ENCODE peak calls at places on chromosome 18, in seven cellular contexts. Y, R, F, T, H, A and Q are unnamed samples.

GRCh38 chr18:67875936-67876335 is 359.4 kb upstream of the DSEL start:
- DNase-seq in R (peak), H (no peak), Y (no peak), A (no peak), F (no peak), T (no peak), Q (no peak)

GRCh38 chr18:37476182-37476581 is 89.4 kb downstream of the CELF4 start:
- DNase-seq in F (no peak), Y (peak), R (peak), A (peak), T (no peak), H (no peak), Q (no peak)

GRCh38 chr18:58222439-58223125 is 178.6 kb downstream of the NEDD4L start:
- DNase-seq in H (no peak), T (no peak), A (no peak), R (peak), Y (no peak), F (no peak), Q (no peak)

GRCh38 chr18:54948350-54948837 is 10.9 kb downstream of the CCDC68 start:
- DNase-seq in T (no peak), H (no peak), F (no peak), A (no peak), Y (no peak), R (no peak), Q (no peak)

GRCh38 chr18:32389868-32390267 is 80.8 kb downstream of the GAREM1 start:
- DNase-seq in R (no peak), F (no peak), T (peak), H (no peak), A (no peak), Y (peak), Q (peak)

GRCh38 chr18:23982154-23983071 is 32.1 kb upstream of the TTC39C start:
- DNase-seq in F (no peak), Y (peak), A (no peak), R (peak), H (no peak), T (no peak), Q (no peak)

GRCh38 chr18:50282521-50283335 is 1.4 kb upstream of the MBD1 start:
- DNase-seq in R (no peak), H (no peak), F (no peak), Y (no peak), T (peak), A (no peak), Q (no peak)

GRCh38 chr18:58838165-58838860 is 26.4 kb upstream of the ZNF532 start:
- DNase-seq in Y (no peak), R (no peak), H (peak), F (no peak), A (no peak), T (no peak), Q (no peak)

GRCh38 chr18:46425511-46425910 is 231.5 kb downstream of the LOXHD1 start:
- DNase-seq in T (no peak), A (no peak), Y (no peak), H (no peak), R (no peak), F (no peak), Q (no peak)

GRCh38 chr18:42736074-42736473 is 379.4 kb downstream of the RIT2 start:
- DNase-seq in R (no peak), H (no peak), F (no peak), T (no peak), Y (no peak), A (no peak), Q (no peak)

GRCh38 chr18:29840101-29840500 is 1202.4 kb downstream of the DSC3 start:
- DNase-seq in T (no peak), A (no peak), R (peak), H (no peak), F (no peak), Y (no peak), Q (no peak)

GRCh38 chr18:33818145-33818544 is 240.1 kb downstream of the ASXL3 start:
- DNase-seq in H (no peak), A (no peak), Y (no peak), R (no peak), T (no peak), F (no peak), Q (no peak)

GRCh38 chr18:34697891-34698290 is 12.2 kb upstream of the DTNA start:
- DNase-seq in R (no peak), H (no peak), A (no peak), T (no peak), F (no peak), Y (no peak), Q (no peak)

GRCh38 chr18:20971886-20972267 is 139.7 kb downstream of the ROCK1 start:
- DNase-seq in A (peak), Y (no peak), H (no peak), F (no peak), R (peak), T (no peak), Q (no peak)

GRCh38 chr18:28666216-28666615 is 489.3 kb upstream of the CDH2 start:
- DNase-seq in R (no peak), H (no peak), T (no peak), Y (no peak), F (no peak), A (no peak), Q (no peak)

GRCh38 chr18:60322591-60322990 is 50.0 kb downstream of the MC4R start:
- DNase-seq in R (no peak), T (no peak), A (no peak), H (no peak), F (no peak), Y (no peak), Q (no peak)

GRCh38 chr18:9637036-9637767 is 22.8 kb upstream of the PPP4R1 start:
- DNase-seq in R (peak), T (no peak), A (no peak), F (no peak), Y (no peak), H (no peak), Q (no peak)

GRCh38 chr18:55096261-55097026 is 137.2 kb upstream of the CCDC68 start:
- DNase-seq in Y (peak), A (peak), R (peak), H (peak), F (no peak), T (no peak), Q (no peak)

GRCh38 chr18:37676276-37676675 is 110.7 kb upstream of the CELF4 start:
- DNase-seq in R (no peak), F (no peak), T (no peak), H (no peak), Y (no peak), A (no peak), Q (no peak)

GRCh38 chr18:25144835-25145234 is 207.1 kb downstream of the ZNF521 start:
- DNase-seq in H (no peak), A (no peak), F (no peak), Y (peak), R (peak), T (no peak), Q (no peak)

GRCh38 chr18:61502472-61502871 is 169.2 kb downstream of the CDH20 start:
- DNase-seq in A (peak), F (no peak), Y (no peak), T (no peak), R (peak), H (peak), Q (no peak)